ENCODE peak calls at places on chromosomes 11 and 22, in eight cellular contexts. One of them, this sample, is unnamed. For H3K4me1, the result is how much of the 10 kb centered on the place peaks cover.

GRCh38 chr11:16782226-16782919 is 43.9 kb downstream of the C11orf58 start:
- DNase-seq in HCT116: no peak
- DNase-seq in A549: no peak
- DNase-seq in heart left ventricle: no peak
- DNase-seq in uterus: no peak
- DNase-seq in testis: no peak
- DNase-seq in endothelial cell of umbilical vein: no peak
- DNase-seq in ovary: no peak
- DNase-seq in this sample: peak

GRCh38 chr11:110857885-110858555 is 145.8 kb upstream of the ARHGAP20 start:
- DNase-seq in HCT116: no peak
- DNase-seq in A549: no peak
- DNase-seq in heart left ventricle: peak
- DNase-seq in uterus: peak
- DNase-seq in testis: peak
- DNase-seq in endothelial cell of umbilical vein: peak
- DNase-seq in ovary: no peak
- DNase-seq in this sample: no peak

GRCh38 chr11:16883179-16883578 is 131.0 kb downstream of the PLEKHA7 start:
- DNase-seq in HCT116: peak
- DNase-seq in A549: peak
- DNase-seq in heart left ventricle: peak
- DNase-seq in uterus: no peak
- DNase-seq in testis: peak
- DNase-seq in endothelial cell of umbilical vein: peak
- DNase-seq in ovary: no peak
- DNase-seq in this sample: no peak

GRCh38 chr11:59336931-59337330 is 21.8 kb upstream of the OR5AN1 start:
- DNase-seq in HCT116: no peak
- DNase-seq in A549: no peak
- DNase-seq in heart left ventricle: no peak
- DNase-seq in uterus: no peak
- DNase-seq in testis: no peak
- DNase-seq in endothelial cell of umbilical vein: no peak
- DNase-seq in ovary: no peak
- DNase-seq in this sample: no peak

GRCh38 chr11:62665630-62666258 is 632 bp downstream of the CSKMT start:
- DNase-seq in HCT116: no peak
- DNase-seq in A549: peak
- DNase-seq in heart left ventricle: peak
- DNase-seq in uterus: peak
- DNase-seq in testis: peak
- DNase-seq in endothelial cell of umbilical vein: no peak
- DNase-seq in ovary: peak
- DNase-seq in this sample: peak

GRCh38 chr11:1344056-1344635 is 34.7 kb upstream of the TOLLIP start:
- DNase-seq in HCT116: no peak
- DNase-seq in A549: no peak
- DNase-seq in heart left ventricle: no peak
- DNase-seq in uterus: no peak
- DNase-seq in testis: no peak
- DNase-seq in endothelial cell of umbilical vein: no peak
- DNase-seq in ovary: no peak
- DNase-seq in this sample: no peak

GRCh38 chr11:133942594-133942993 is 14.2 kb downstream of the IGSF9B start:
- DNase-seq in HCT116: no peak
- DNase-seq in A549: no peak
- DNase-seq in heart left ventricle: no peak
- DNase-seq in uterus: no peak
- DNase-seq in testis: no peak
- DNase-seq in endothelial cell of umbilical vein: no peak
- DNase-seq in ovary: no peak
- DNase-seq in this sample: no peak

GRCh38 chr11:63667993-63668392 is 3.2 kb downstream of the ATL3 start:
- DNase-seq in HCT116: peak
- DNase-seq in A549: peak
- DNase-seq in heart left ventricle: no peak
- DNase-seq in uterus: no peak
- DNase-seq in testis: no peak
- DNase-seq in endothelial cell of umbilical vein: peak
- DNase-seq in ovary: no peak
- DNase-seq in this sample: no peak

GRCh38 chr11:93922830-93923229 is 72.4 kb upstream of the VSTM5 start:
- DNase-seq in HCT116: no peak
- DNase-seq in A549: no peak
- DNase-seq in heart left ventricle: no peak
- DNase-seq in uterus: no peak
- DNase-seq in testis: no peak
- DNase-seq in endothelial cell of umbilical vein: no peak
- DNase-seq in ovary: no peak
- DNase-seq in this sample: no peak

GRCh38 chr11:12207384-12208150 is 97.2 kb downstream of the MICAL2 start:
- DNase-seq in HCT116: no peak
- DNase-seq in A549: no peak
- DNase-seq in heart left ventricle: no peak
- DNase-seq in uterus: no peak
- DNase-seq in testis: no peak
- DNase-seq in endothelial cell of umbilical vein: no peak
- DNase-seq in ovary: no peak
- DNase-seq in this sample: no peak

GRCh38 chr22:32020117-32020516 is 22.9 kb upstream of the SLC5A1 start:
- DNase-seq in HCT116: peak
- DNase-seq in A549: peak
- DNase-seq in heart left ventricle: no peak
- DNase-seq in uterus: no peak
- DNase-seq in testis: no peak
- DNase-seq in endothelial cell of umbilical vein: peak
- DNase-seq in ovary: no peak
- DNase-seq in this sample: no peak

GRCh38 chr11:43567396-43567975 is 113.1 kb upstream of the HSD17B12 start:
- DNase-seq in HCT116: peak
- DNase-seq in A549: peak
- DNase-seq in heart left ventricle: no peak
- DNase-seq in uterus: no peak
- DNase-seq in testis: no peak
- DNase-seq in endothelial cell of umbilical vein: peak
- DNase-seq in ovary: no peak
- DNase-seq in this sample: no peak

GRCh38 chr11:59197990-59198389 is 14.7 kb downstream of the MPEG1 start:
- DNase-seq in HCT116: no peak
- DNase-seq in A549: no peak
- DNase-seq in heart left ventricle: peak
- DNase-seq in uterus: peak
- DNase-seq in testis: peak
- DNase-seq in endothelial cell of umbilical vein: peak
- DNase-seq in ovary: peak
- DNase-seq in this sample: no peak

GRCh38 chr11:103892603-103893002 is 143.8 kb upstream of the DDI1 start:
- DNase-seq in HCT116: no peak
- DNase-seq in A549: peak
- DNase-seq in heart left ventricle: no peak
- DNase-seq in uterus: no peak
- DNase-seq in testis: no peak
- DNase-seq in endothelial cell of umbilical vein: no peak
- DNase-seq in ovary: no peak
- DNase-seq in this sample: no peak

GRCh38 chr22:38071421-38072321 is 12.3 kb downstream of the SLC16A8 start:
- DNase-seq in HCT116: no peak
- DNase-seq in A549: peak
- DNase-seq in heart left ventricle: no peak
- DNase-seq in uterus: no peak
- DNase-seq in testis: no peak
- DNase-seq in endothelial cell of umbilical vein: no peak
- DNase-seq in ovary: no peak
- DNase-seq in this sample: no peak

GRCh38 chr22:38068641-38069371 is 11.6 kb downstream of the PICK1 start:
- DNase-seq in HCT116: no peak
- DNase-seq in A549: no peak
- DNase-seq in heart left ventricle: no peak
- DNase-seq in uterus: no peak
- DNase-seq in testis: no peak
- DNase-seq in endothelial cell of umbilical vein: no peak
- DNase-seq in ovary: no peak
- DNase-seq in this sample: no peak

GRCh38 chr22:38067771-38068360 is 10.7 kb downstream of the PICK1 start:
- DNase-seq in HCT116: no peak
- DNase-seq in A549: no peak
- DNase-seq in heart left ventricle: no peak
- DNase-seq in uterus: no peak
- DNase-seq in testis: no peak
- DNase-seq in endothelial cell of umbilical vein: no peak
- DNase-seq in ovary: no peak
- DNase-seq in this sample: no peak

GRCh38 chr22:38070250-38070921 is 13.2 kb downstream of the PICK1 start:
- DNase-seq in HCT116: no peak
- DNase-seq in A549: no peak
- DNase-seq in heart left ventricle: no peak
- DNase-seq in uterus: no peak
- DNase-seq in testis: no peak
- DNase-seq in endothelial cell of umbilical vein: no peak
- DNase-seq in ovary: no peak
- DNase-seq in this sample: no peak

DNA sequence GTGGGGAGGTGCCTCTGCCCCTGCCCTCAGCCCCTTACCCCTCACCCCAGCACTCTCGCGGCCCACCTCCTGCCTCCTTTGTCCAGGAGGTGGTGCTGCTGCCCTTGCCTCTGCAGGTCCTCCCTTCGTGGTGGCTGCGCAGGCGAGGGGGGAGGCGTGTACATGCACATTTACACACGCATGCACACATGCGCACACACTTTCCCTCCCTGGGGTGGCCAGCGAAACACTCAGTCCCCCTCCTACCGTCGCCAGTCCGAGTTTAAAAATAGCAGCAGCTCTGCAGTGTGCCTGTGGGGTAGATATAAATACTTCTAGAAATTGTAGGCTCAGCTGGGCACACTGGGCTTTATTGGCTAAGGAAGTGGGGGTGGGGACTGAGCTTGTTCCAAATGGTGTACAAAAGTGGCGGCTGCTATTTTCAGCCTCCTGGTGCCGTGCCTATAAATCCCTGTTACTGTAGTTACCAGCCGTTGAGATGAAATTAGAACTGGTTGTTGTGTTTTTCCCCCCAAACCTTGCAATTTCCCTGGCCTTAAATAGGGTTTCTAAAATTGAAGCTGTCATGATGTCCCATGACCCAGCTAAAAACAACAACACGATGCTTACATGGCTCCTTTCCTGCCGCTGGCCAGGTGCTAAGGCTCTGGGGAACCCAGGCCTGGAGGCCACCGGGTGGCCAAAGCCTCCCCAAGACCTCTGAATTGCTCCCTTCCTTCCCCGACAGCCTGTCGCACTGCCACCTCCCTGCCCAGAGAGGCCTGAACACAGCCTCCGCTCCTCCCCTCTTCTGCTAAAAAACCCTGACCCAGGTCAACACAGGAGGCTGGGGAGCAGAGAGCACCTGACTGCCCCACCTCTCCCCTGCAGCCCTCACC is 12.4 kb downstream of the PICK1 start:
- DNase-seq in HCT116: no peak
- DNase-seq in A549: peak
- DNase-seq in heart left ventricle: peak
- DNase-seq in uterus: peak
- DNase-seq in testis: peak
- DNase-seq in endothelial cell of umbilical vein: peak
- DNase-seq in ovary: no peak
- DNase-seq in this sample: no peak
- TF ChIP-seq POLR2A in HCT116: no peak
- TF ChIP-seq POLR2A in A549: no peak
- TF ChIP-seq POLR2A in heart left ventricle: no peak
- TF ChIP-seq POLR2A in uterus: no peak
- TF ChIP-seq POLR2A in testis: no peak
- TF ChIP-seq POLR2A in endothelial cell of umbilical vein: no peak
- TF ChIP-seq POLR2A in ovary: no peak
- TF ChIP-seq POLR2A in this sample: no peak

GRCh38 chr22:27863556-27863955 is 55.5 kb downstream of the PITPNB start:
- DNase-seq in HCT116: no peak
- DNase-seq in A549: no peak
- DNase-seq in heart left ventricle: no peak
- DNase-seq in uterus: no peak
- DNase-seq in testis: no peak
- DNase-seq in endothelial cell of umbilical vein: no peak
- DNase-seq in ovary: no peak
- DNase-seq in this sample: no peak
- H3K4me1 ChIP-seq in HCT116: under half
- H3K4me1 ChIP-seq in A549: half or more
- H3K4me1 ChIP-seq in heart left ventricle: under half
- H3K4me1 ChIP-seq in uterus: under half
- H3K4me1 ChIP-seq in testis: under half
- H3K4me1 ChIP-seq in endothelial cell of umbilical vein: under half
- H3K4me1 ChIP-seq in ovary: under half
- H3K4me1 ChIP-seq in this sample: under half

DNA sequence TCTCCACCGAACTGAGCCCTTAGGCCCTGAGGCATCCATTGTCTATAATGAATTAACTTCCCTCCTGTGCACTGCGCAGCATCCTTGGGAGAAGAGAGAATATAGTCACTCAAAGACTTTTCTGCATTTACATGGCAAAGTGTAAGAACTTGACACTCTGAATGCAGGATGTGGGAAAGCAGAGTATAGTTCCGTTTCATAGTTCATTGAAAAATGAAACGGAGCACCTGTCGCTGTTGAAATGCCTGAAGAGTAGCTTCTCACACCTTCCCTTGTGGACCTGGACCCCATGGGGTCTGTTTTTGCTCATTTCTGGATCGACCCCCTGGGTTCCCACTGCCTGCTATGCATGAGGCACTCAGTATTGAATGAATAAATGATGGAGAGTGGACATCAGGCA is 6.3 kb downstream of the ZNRF3 start:
- DNase-seq in HCT116: no peak
- DNase-seq in A549: no peak
- DNase-seq in heart left ventricle: no peak
- DNase-seq in uterus: no peak
- DNase-seq in testis: no peak
- DNase-seq in endothelial cell of umbilical vein: no peak
- DNase-seq in ovary: no peak
- DNase-seq in this sample: no peak
- TF ChIP-seq POLR2A in HCT116: no peak
- TF ChIP-seq POLR2A in A549: no peak
- TF ChIP-seq POLR2A in heart left ventricle: no peak
- TF ChIP-seq POLR2A in uterus: no peak
- TF ChIP-seq POLR2A in testis: no peak
- TF ChIP-seq POLR2A in endothelial cell of umbilical vein: no peak
- TF ChIP-seq POLR2A in ovary: no peak
- TF ChIP-seq POLR2A in this sample: no peak

DNA sequence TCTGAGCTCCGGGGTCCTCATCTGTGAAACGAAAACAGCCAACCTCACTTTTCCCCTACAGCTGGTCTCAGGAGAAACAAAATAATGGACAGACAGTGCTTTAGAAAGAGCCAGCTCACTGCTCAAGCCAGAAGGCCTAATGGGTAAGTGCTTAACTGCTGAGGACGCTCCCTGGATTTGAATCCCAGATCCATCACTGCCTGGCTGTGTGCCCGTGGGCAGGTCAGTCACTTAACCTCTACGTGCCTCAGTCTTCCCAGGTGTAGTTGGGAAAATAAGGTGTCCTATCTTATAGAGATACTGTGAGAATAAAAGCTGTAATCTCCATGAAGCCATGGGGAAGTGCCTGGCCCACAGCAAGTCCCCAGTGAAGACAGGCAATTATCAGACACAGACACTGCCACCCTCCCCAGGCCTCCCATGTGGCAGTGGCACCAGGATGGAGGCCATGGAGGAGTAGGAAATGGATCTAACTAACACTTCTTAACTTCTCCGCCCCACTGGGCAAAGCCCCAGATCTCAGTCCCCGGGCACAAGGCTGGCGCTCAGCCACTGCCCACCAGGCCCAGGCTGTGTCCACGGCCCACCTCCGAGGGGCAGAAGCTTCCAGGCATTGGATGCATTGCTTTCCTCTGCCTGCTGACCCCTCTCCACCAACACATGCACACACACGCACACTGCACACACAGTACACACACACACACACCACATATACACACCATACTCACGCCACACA is 9.2 kb downstream of the TP53I11 start:
- DNase-seq in HCT116: no peak
- DNase-seq in A549: no peak
- DNase-seq in heart left ventricle: no peak
- DNase-seq in uterus: no peak
- DNase-seq in testis: no peak
- DNase-seq in endothelial cell of umbilical vein: no peak
- DNase-seq in ovary: no peak
- DNase-seq in this sample: no peak
- H3K4me1 ChIP-seq in HCT116: under half
- H3K4me1 ChIP-seq in A549: under half
- H3K4me1 ChIP-seq in heart left ventricle: under half
- H3K4me1 ChIP-seq in uterus: under half
- H3K4me1 ChIP-seq in testis: under half
- H3K4me1 ChIP-seq in endothelial cell of umbilical vein: under half
- H3K4me1 ChIP-seq in ovary: under half
- H3K4me1 ChIP-seq in this sample: half or more

This sample was measured in spleen.